ENCODE peak calls at places on chromosomes 7 and 10, in six cellular contexts. One of them, this sample, is unnamed.

GRCh38 chr7:18384491-18385143 is 110.9 kb upstream of the HDAC9 start:
- DNase-seq in GM12892: no peak
- DNase-seq in SK-N-SH: no peak
- DNase-seq in H1: no peak
- DNase-seq in HepG2: no peak
- DNase-seq in GM12878: no peak
- DNase-seq in this sample: no peak

GRCh38 chr7:157507987-157508386 is 171.2 kb downstream of the DNAJB6 start:
- DNase-seq in SK-N-SH: no peak
- DNase-seq in GM12892: no peak
- DNase-seq in GM12878: no peak
- DNase-seq in HepG2: no peak
- DNase-seq in H1: no peak
- DNase-seq in this sample: no peak

GRCh38 chr10:133258818-133259602 is 17.7 kb downstream of the ADAM8 start:
- DNase-seq in GM12878: no peak
- DNase-seq in HepG2: peak; percentile 30
- DNase-seq in SK-N-SH: no peak
- DNase-seq in H1: no peak
- DNase-seq in GM12892: no peak
- DNase-seq in this sample: no peak

GRCh38 chr10:68105820-68106219 is 3.5 kb upstream of the MYPN start:
- DNase-seq in SK-N-SH: no peak
- DNase-seq in GM12878: no peak
- DNase-seq in GM12892: no peak
- DNase-seq in H1: no peak
- DNase-seq in HepG2: no peak
- DNase-seq in this sample: no peak

GRCh38 chr7:17325364-17325763 is 26.9 kb downstream of the AHR start:
- DNase-seq in GM12892: no peak
- DNase-seq in HepG2: no peak
- DNase-seq in H1: no peak
- DNase-seq in SK-N-SH: no peak
- DNase-seq in GM12878: no peak
- DNase-seq in this sample: no peak

GRCh38 chr7:155962191-155962967 is 150.1 kb upstream of the SHH start:
- DNase-seq in H1: peak; percentile 11
- DNase-seq in GM12878: peak; percentile 1
- DNase-seq in GM12892: no peak
- DNase-seq in HepG2: peak; percentile 63
- DNase-seq in SK-N-SH: no peak
- DNase-seq in this sample: peak; percentile 50

GRCh38 chr7:50657341-50657873 is 92.2 kb upstream of the DDC start:
- DNase-seq in GM12878: no peak
- DNase-seq in HepG2: no peak
- DNase-seq in SK-N-SH: no peak
- DNase-seq in H1: no peak
- DNase-seq in GM12892: no peak
- DNase-seq in this sample: no peak

GRCh38 chr7:143193880-143194279 is 10.7 kb downstream of the TAS2R39 start:
- DNase-seq in GM12892: no peak
- DNase-seq in SK-N-SH: no peak
- DNase-seq in H1: no peak
- DNase-seq in HepG2: no peak
- DNase-seq in GM12878: no peak
- DNase-seq in this sample: no peak

GRCh38 chr10:64896582-64896981 is 1375.4 kb downstream of the REEP3 start:
- DNase-seq in H1: no peak
- DNase-seq in HepG2: no peak
- DNase-seq in SK-N-SH: no peak
- DNase-seq in GM12878: no peak
- DNase-seq in GM12892: no peak
- DNase-seq in this sample: no peak

GRCh38 chr7:46616636-46617035 is 695.6 kb upstream of the IGFBP3 start:
- DNase-seq in SK-N-SH: no peak
- DNase-seq in HepG2: no peak
- DNase-seq in GM12878: no peak
- DNase-seq in H1: no peak
- DNase-seq in GM12892: no peak
- DNase-seq in this sample: no peak

GRCh38 chr7:143380264-143380645 is 890 bp upstream of the ZYX start:
- DNase-seq in H1: peak; percentile 96
- DNase-seq in GM12878: peak; percentile 46
- DNase-seq in HepG2: peak; percentile 61
- DNase-seq in GM12892: peak; percentile 63
- DNase-seq in SK-N-SH: peak; percentile 90
- DNase-seq in this sample: peak; percentile 68

GRCh38 chr7:6276911-6277408 is 4.5 kb upstream of the CYTH3 start:
- DNase-seq in HepG2: no peak
- DNase-seq in GM12892: no peak
- DNase-seq in H1: no peak
- DNase-seq in SK-N-SH: peak; percentile 40
- DNase-seq in GM12878: no peak
- DNase-seq in this sample: no peak

GRCh38 chr10:36730316-36730715 is 395.1 kb upstream of the ANKRD30A start:
- DNase-seq in SK-N-SH: no peak
- DNase-seq in HepG2: no peak
- DNase-seq in H1: no peak
- DNase-seq in GM12878: no peak
- DNase-seq in GM12892: no peak
- DNase-seq in this sample: no peak

GRCh38 chr7:7869036-7869435 is 99.6 kb upstream of the GLCCI1 start:
- DNase-seq in H1: no peak
- DNase-seq in SK-N-SH: peak; percentile 42
- DNase-seq in GM12878: no peak
- DNase-seq in HepG2: no peak
- DNase-seq in GM12892: no peak
- DNase-seq in this sample: no peak

GRCh38 chr7:118974836-118975235 is 750.3 kb downstream of the ANKRD7 start:
- DNase-seq in GM12892: no peak
- DNase-seq in SK-N-SH: no peak
- DNase-seq in H1: no peak
- DNase-seq in GM12878: no peak
- DNase-seq in HepG2: no peak
- DNase-seq in this sample: no peak

GRCh38 chr7:150909192-150909591 is 56.9 kb downstream of the AOC1 start:
- DNase-seq in HepG2: no peak
- DNase-seq in GM12878: no peak
- DNase-seq in H1: no peak
- DNase-seq in GM12892: no peak
- DNase-seq in SK-N-SH: peak; percentile 21
- DNase-seq in this sample: no peak

GRCh38 chr10:11213156-11213555 is 195.5 kb downstream of the CELF2 start:
- DNase-seq in GM12878: no peak
- DNase-seq in HepG2: no peak
- DNase-seq in H1: no peak
- DNase-seq in GM12892: no peak
- DNase-seq in SK-N-SH: no peak
- DNase-seq in this sample: no peak

GRCh38 chr10:90018819-90019218 is 317.4 kb downstream of the KIF20B start:
- DNase-seq in HepG2: no peak
- DNase-seq in SK-N-SH: no peak
- DNase-seq in GM12878: no peak
- DNase-seq in H1: no peak
- DNase-seq in GM12892: no peak
- DNase-seq in this sample: no peak

GRCh38 chr7:140159487-140159886 is 17.3 kb downstream of the KDM7A start:
- DNase-seq in GM12892: no peak
- DNase-seq in SK-N-SH: peak; percentile 28
- DNase-seq in HepG2: no peak
- DNase-seq in GM12878: no peak
- DNase-seq in H1: no peak
- DNase-seq in this sample: no peak

GRCh38 chr7:152896217-152896616 is 136.7 kb downstream of the ACTR3B start:
- DNase-seq in HepG2: no peak
- DNase-seq in GM12892: no peak
- DNase-seq in H1: no peak
- DNase-seq in SK-N-SH: no peak
- DNase-seq in GM12878: no peak
- DNase-seq in this sample: no peak

GRCh38 chr7:140489021-140489349 is 9.7 kb upstream of the MKRN1 start:
- DNase-seq in H1: no peak
- DNase-seq in SK-N-SH: no peak
- DNase-seq in GM12892: no peak
- DNase-seq in HepG2: no peak
- DNase-seq in GM12878: no peak
- DNase-seq in this sample: no peak

GRCh38 chr7:26198133-26198780 is 2.3 kb downstream of the HNRNPA2B1 start:
- DNase-seq in GM12878: no peak
- DNase-seq in GM12892: no peak
- DNase-seq in SK-N-SH: no peak
- DNase-seq in HepG2: no peak
- DNase-seq in H1: no peak
- DNase-seq in this sample: no peak

GRCh38 chr10:86413046-86413728 is 46.6 kb upstream of the GRID1 start:
- DNase-seq in H1: no peak
- DNase-seq in GM12892: peak; percentile 37
- DNase-seq in GM12878: peak; percentile 94
- DNase-seq in HepG2: no peak
- DNase-seq in SK-N-SH: no peak
- DNase-seq in this sample: no peak

GRCh38 chr7:76337147-76337546 is 21.6 kb downstream of the YWHAG start:
- DNase-seq in HepG2: no peak
- DNase-seq in H1: no peak
- DNase-seq in SK-N-SH: peak; percentile 73
- DNase-seq in GM12878: no peak
- DNase-seq in GM12892: no peak
- DNase-seq in this sample: no peak

GRCh38 chr10:118309911-118310310 is 32.2 kb downstream of the FAM204A start:
- DNase-seq in SK-N-SH: no peak
- DNase-seq in GM12878: no peak
- DNase-seq in H1: no peak
- DNase-seq in GM12892: no peak
- DNase-seq in HepG2: no peak
- DNase-seq in this sample: no peak

GRCh38 chr10:83023647-83024046 is 1115.7 kb upstream of the GHITM start:
- DNase-seq in HepG2: no peak
- DNase-seq in GM12892: no peak
- DNase-seq in H1: no peak
- DNase-seq in GM12878: no peak
- DNase-seq in SK-N-SH: no peak
- DNase-seq in this sample: no peak

DNA sequence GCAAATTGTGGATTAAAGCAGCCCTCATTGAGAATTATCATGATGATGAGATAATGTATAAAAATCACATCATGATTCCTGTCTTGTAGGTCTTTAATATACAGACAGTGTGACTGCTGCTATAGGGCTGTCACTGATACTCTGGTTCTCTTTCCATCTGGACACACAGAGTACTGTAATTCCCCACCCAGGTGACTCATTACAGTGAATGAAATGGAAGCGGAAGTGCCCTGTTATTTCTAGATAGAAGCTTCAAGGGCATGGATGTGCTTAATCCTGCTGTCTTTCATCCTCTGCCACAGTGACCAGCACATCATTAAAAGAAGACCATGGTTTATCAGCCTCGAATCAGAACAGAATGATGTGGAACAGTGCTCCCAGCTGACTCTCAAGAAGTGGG is 1234.0 kb downstream of the SORCS3 start:
- DNase-seq in HepG2: no peak
- DNase-seq in GM12892: no peak
- DNase-seq in SK-N-SH: no peak
- DNase-seq in GM12878: no peak
- DNase-seq in H1: no peak
- DNase-seq in this sample: no peak
- TF ChIP-seq POLR2AphosphoS5 in HepG2: no peak
- TF ChIP-seq POLR2AphosphoS5 in GM12892: no peak
- TF ChIP-seq POLR2AphosphoS5 in SK-N-SH: no peak
- TF ChIP-seq POLR2AphosphoS5 in GM12878: no peak
- TF ChIP-seq POLR2AphosphoS5 in H1: no peak
- TF ChIP-seq POLR2AphosphoS5 in this sample: no peak

GRCh38 chr10:112963835-112964234 is 13.8 kb downstream of the TCF7L2 start:
- DNase-seq in GM12878: no peak
- DNase-seq in H1: no peak
- DNase-seq in SK-N-SH: no peak
- DNase-seq in HepG2: no peak
- DNase-seq in GM12892: no peak
- DNase-seq in this sample: no peak
- TF ChIP-seq TAF1 in GM12878: no peak
- TF ChIP-seq TAF1 in H1: no peak
- TF ChIP-seq TAF1 in SK-N-SH: no peak
- TF ChIP-seq TAF1 in HepG2: no peak
- TF ChIP-seq TAF1 in GM12892: no peak
- TF ChIP-seq TAF1 in this sample: no peak

GRCh38 chr7:130489140-130489967 is 2.5 kb upstream of the MEST start:
- DNase-seq in SK-N-SH: peak; percentile 27
- DNase-seq in HepG2: no peak
- DNase-seq in H1: no peak
- DNase-seq in GM12892: no peak
- DNase-seq in GM12878: no peak
- DNase-seq in this sample: no peak

GRCh38 chr7:130488376-130489139 is 3.3 kb upstream of the MEST start:
- DNase-seq in H1: no peak
- DNase-seq in HepG2: no peak
- DNase-seq in SK-N-SH: peak; percentile 27
- DNase-seq in GM12878: no peak
- DNase-seq in GM12892: no peak
- DNase-seq in this sample: no peak

GRCh38 chr7:130486963-130487324 is 4.9 kb upstream of the MEST start:
- DNase-seq in GM12878: no peak
- DNase-seq in GM12892: no peak
- DNase-seq in HepG2: no peak
- DNase-seq in SK-N-SH: no peak
- DNase-seq in H1: no peak
- DNase-seq in this sample: no peak

GRCh38 chr7:130485734-130486113 is 6.2 kb upstream of the MEST start:
- DNase-seq in GM12892: no peak
- DNase-seq in HepG2: no peak
- DNase-seq in H1: no peak
- DNase-seq in GM12878: no peak
- DNase-seq in SK-N-SH: no peak
- DNase-seq in this sample: no peak

GRCh38 chr7:130486114-130486962 is 5.5 kb upstream of the MEST start:
- DNase-seq in SK-N-SH: peak; percentile 36
- DNase-seq in GM12892: peak; percentile 41
- DNase-seq in HepG2: peak; percentile 78
- DNase-seq in GM12878: no peak
- DNase-seq in H1: peak; percentile 87
- DNase-seq in this sample: no peak
- TF ChIP-seq POLR2AphosphoS5 in SK-N-SH: no peak
- TF ChIP-seq POLR2AphosphoS5 in GM12892: no peak
- TF ChIP-seq POLR2AphosphoS5 in HepG2: peak; percentile 47
- TF ChIP-seq POLR2AphosphoS5 in GM12878: no peak
- TF ChIP-seq POLR2AphosphoS5 in H1: peak; percentile 76
- TF ChIP-seq POLR2AphosphoS5 in this sample: no peak

GRCh38 chr10:97053285-97053684 is 132.5 kb downstream of the SLIT1 start:
- DNase-seq in HepG2: no peak
- DNase-seq in GM12878: no peak
- DNase-seq in H1: no peak
- DNase-seq in GM12892: no peak
- DNase-seq in SK-N-SH: peak; percentile 60
- DNase-seq in this sample: no peak
- TF ChIP-seq TAF1 in HepG2: no peak
- TF ChIP-seq TAF1 in GM12878: no peak
- TF ChIP-seq TAF1 in H1: no peak
- TF ChIP-seq TAF1 in GM12892: no peak
- TF ChIP-seq TAF1 in SK-N-SH: no peak
- TF ChIP-seq TAF1 in this sample: no peak

This sample was measured in GM12891.